ENCODE peak calls at places on chromosomes 16 and 17, in six cellular contexts. Q is Karpas-422, J is neural progenitor cell, N is breast epithelium, E is H7, G is pancreas. O is an unnamed sample.
A peak's percentile ranks its signal among the peaks of the same experiment; 100 is the strongest.

GRCh38 chr17:50425682-50426471 is at the start of gene ACSF2:
- DNase-seq in Q (peak; percentile 90), E (peak; percentile 92), N (peak; percentile 72), G (peak; percentile 70), J (peak; percentile 66), O (peak; percentile 72)

GRCh38 chr17:64707077-64707591 is 45.0 kb upstream of the SMURF2 start:
- DNase-seq in N (peak; percentile 77), Q (no peak), J (no peak), G (peak; percentile 54), E (no peak), O (peak; percentile 77)

GRCh38 chr17:46124695-46125592 is 68.3 kb downstream of the KANSL1 start:
- DNase-seq in E (no peak), G (no peak), N (no peak), Q (no peak), J (no peak), O (no peak)

GRCh38 chr17:61352771-61353170 is 46.9 kb upstream of the TBX2 start:
- DNase-seq in J (peak; percentile 39), G (no peak), E (no peak), Q (no peak), N (no peak), O (peak; percentile 77)

GRCh38 chr16:3142770-3143169 is 7.9 kb downstream of the ZNF213 start:
- DNase-seq in J (no peak), N (no peak), E (no peak), Q (no peak), G (no peak), O (no peak)

GRCh38 chr16:76665571-76666275 is 388.5 kb downstream of the CNTNAP4 start:
- DNase-seq in J (no peak), G (no peak), N (no peak), Q (no peak), E (no peak), O (no peak)

GRCh38 chr17:65604070-65604469 is 42.6 kb upstream of the AXIN2 start:
- DNase-seq in E (no peak), N (no peak), G (no peak), Q (no peak), J (no peak), O (no peak)

GRCh38 chr17:36611345-36612072 is 10.1 kb downstream of the MRM1 start:
- DNase-seq in Q (no peak), N (no peak), E (no peak), G (no peak), J (no peak), O (no peak)

GRCh38 chr17:74527081-74527480 is 4.2 kb downstream of the CD300LB start:
- DNase-seq in E (no peak), N (peak; percentile 5), J (no peak), Q (no peak), G (no peak), O (no peak)

GRCh38 chr17:76558210-76559095 is 18.6 kb downstream of the PRCD start:
- DNase-seq in Q (peak; percentile 54), G (no peak), E (peak; percentile 39), J (peak; percentile 43), N (no peak), O (peak; percentile 65)

GRCh38 chr16:78372302-78372701 is 272.8 kb downstream of the WWOX start:
- DNase-seq in E (peak; percentile 28), Q (no peak), J (peak; percentile 29), N (no peak), G (no peak), O (no peak)

GRCh38 chr17:55576237-55576998 is 65.2 kb upstream of the SMIM36 start:
- DNase-seq in E (no peak), G (no peak), Q (peak; percentile 57), N (no peak), J (no peak), O (no peak)

GRCh38 chr16:2178321-2179106 is 17.9 kb downstream of the CASKIN1 start:
- DNase-seq in G (no peak), N (no peak), J (peak; percentile 76), E (peak; percentile 99), Q (no peak), O (no peak)

GRCh38 chr17:50967795-50968194 is 101.6 kb upstream of the TOB1 start:
- DNase-seq in E (no peak), Q (no peak), J (no peak), G (no peak), N (no peak), O (no peak)

GRCh38 chr17:17849147-17849820 is 12.5 kb upstream of the SREBF1 start:
- DNase-seq in E (no peak), G (no peak), N (peak; percentile 67), Q (peak; percentile 58), J (no peak), O (peak; percentile 95)

DNA sequence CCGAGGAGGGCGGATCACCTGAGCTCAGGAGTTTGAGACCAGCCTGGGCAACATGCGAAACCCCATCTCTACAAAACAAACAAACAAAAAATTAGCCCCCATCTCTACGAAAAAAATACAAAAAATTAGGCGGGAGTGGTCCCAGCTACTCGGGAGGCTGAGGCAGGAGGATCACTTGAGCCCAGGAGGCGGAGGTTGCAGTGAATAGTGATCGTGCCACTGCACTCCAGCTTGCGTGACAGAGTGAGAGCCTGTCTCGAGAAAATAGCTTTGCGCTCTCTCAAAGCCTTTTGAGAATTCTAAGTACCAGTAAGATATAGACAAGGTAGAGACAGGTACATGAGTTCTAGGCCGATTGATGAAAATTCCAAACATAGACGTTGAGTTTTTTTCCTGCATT is 2.0 kb downstream of the SOCS7 start:
- DNase-seq in G (no peak), N (no peak), E (no peak), Q (no peak), J (no peak), O (no peak)
- H3K4me3 ChIP-seq in G (peak overlapping the region; percentile 89), N (no peak overlapping the region), E (no peak overlapping the region), Q (peak overlapping the region; percentile 86), J (peak overlapping the region; percentile 88), O (no peak overlapping the region)

DNA sequence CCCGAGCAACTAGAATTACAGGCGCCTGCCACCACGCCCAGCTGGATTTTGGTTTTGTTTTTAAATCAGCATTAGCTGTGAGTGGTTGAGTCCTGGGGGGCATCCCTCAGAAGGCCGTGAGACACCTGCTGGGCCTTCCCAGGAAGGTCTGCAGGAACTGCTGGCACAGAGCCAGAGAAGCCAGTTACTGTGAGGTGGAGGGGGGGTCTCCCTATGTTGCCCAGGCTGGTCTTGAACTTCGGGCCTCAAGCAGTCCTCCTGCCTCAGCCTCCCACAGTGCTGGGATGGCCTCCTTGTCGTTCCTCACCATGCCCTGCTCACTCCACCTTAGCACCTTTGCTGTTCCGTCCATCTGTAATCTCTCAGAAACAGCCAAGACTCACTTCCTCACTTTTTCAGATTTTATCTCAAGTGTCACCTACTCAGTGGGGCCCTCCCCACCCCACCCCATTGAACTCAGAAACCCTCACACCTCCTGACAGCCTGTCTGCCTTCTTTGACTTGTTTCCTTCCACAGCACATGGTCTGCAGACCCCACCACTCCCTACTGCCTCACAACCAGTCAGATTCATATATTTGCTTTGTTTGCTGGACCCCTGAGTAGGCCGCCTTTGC is 62.3 kb downstream of the WSB1 start:
- DNase-seq in G (no peak), N (no peak), E (no peak), Q (no peak), J (no peak), O (no peak)
- H3K4me3 ChIP-seq in G (no peak overlapping the region), N (no peak overlapping the region), E (no peak overlapping the region), Q (no peak overlapping the region), J (no peak overlapping the region), O (no peak overlapping the region)

GRCh38 chr16:56729736-56730662 is at the start of gene NUP93:
- DNase-seq in J (peak; percentile 94), N (peak; percentile 91), E (peak; percentile 97), Q (peak; percentile 98), G (peak; percentile 92), O (peak; percentile 95)
- H3K4me3 ChIP-seq in J (peak within 1 kb of the TSS; percentile 83), N (peak within 1 kb of the TSS; percentile 86), E (peak within 1 kb of the TSS; percentile 95), Q (peak within 1 kb of the TSS; percentile 98), G (peak within 1 kb of the TSS; percentile 92), O (peak within 1 kb of the TSS; percentile 97)

DNA sequence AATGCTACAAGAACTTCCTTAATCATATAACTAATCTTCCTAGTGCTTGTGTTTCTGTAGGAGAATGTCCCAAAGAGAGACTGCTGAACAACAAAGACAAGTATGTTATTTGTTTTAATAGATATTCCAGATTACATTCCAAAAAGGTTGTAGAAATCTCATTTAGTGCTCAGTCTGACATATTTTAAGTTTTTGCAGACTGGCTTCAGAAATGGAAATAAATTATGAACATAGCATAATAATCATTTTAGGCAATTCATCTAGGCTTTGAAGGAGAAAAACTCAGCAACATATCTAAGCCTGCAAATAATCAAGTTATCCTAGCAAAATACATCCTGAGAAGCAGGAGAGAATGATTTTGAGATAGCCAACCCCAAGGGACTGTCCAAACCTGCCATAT is 171.6 kb upstream of the CDH5 start:
- DNase-seq in E (no peak), N (no peak), G (no peak), Q (no peak), J (no peak), O (no peak)
- H3K4me3 ChIP-seq in E (no peak overlapping the region), N (no peak overlapping the region), G (no peak overlapping the region), Q (no peak overlapping the region), J (no peak overlapping the region), O (no peak overlapping the region)

GRCh38 chr17:48597775-48598631 is 4.4 kb upstream of the HOXB5 start:
- DNase-seq in Q (no peak), J (peak; percentile 50), G (no peak), E (peak; percentile 84), N (no peak), O (peak; percentile 63)

GRCh38 chr17:48600244-48601098 is 4.3 kb downstream of the HOXB6 start:
- DNase-seq in J (no peak), Q (no peak), E (no peak), G (no peak), N (no peak), O (no peak)

GRCh38 chr17:48598727-48599126 is 5.1 kb upstream of the HOXB5 start:
- DNase-seq in N (no peak), J (no peak), Q (no peak), E (peak; percentile 32), G (no peak), O (no peak)

GRCh38 chr17:48601184-48601527 is 3.6 kb downstream of the HOXB6 start:
- DNase-seq in E (no peak), N (no peak), G (no peak), Q (no peak), J (no peak), O (no peak)

GRCh38 chr17:48599373-48599772 is 5.4 kb downstream of the HOXB6 start:
- DNase-seq in G (no peak), J (no peak), Q (no peak), E (no peak), N (no peak), O (no peak)
- H3K4me3 ChIP-seq in G (no peak overlapping the region), J (no peak overlapping the region), Q (no peak overlapping the region), E (no peak overlapping the region), N (no peak overlapping the region), O (no peak overlapping the region)

DNA sequence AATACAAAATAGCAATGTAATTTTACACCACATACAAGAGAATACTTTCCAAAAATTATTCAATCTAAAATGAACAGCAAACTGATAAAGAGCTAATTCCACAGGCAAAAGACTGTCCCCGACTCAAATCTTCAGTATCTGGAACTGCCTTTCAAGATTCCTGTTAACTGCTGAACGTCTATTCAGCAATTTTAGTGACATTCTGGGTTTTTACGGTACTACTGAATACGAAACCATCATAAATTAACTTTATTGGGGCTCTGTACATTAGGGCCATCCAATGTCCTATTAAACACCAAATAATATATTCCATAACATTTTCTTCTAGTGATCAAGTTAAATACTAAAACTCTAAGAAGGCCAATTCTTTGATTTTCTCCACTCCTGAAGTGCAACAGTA is 1.6 kb downstream of the FBXL20 start:
- DNase-seq in Q (no peak), G (no peak), J (no peak), E (no peak), N (no peak), O (no peak)
- H3K4me3 ChIP-seq in Q (peak overlapping the region; percentile 99), G (peak overlapping the region; percentile 74), J (peak overlapping the region; percentile 86), E (no peak overlapping the region), N (no peak overlapping the region), O (no peak overlapping the region)

GRCh38 chr16:48612621-48613020 is 2.6 kb upstream of the N4BP1 start:
- DNase-seq in J (no peak), E (no peak), N (no peak), Q (no peak), G (no peak), O (no peak)
- H3K4me3 ChIP-seq in J (no peak overlapping the region), E (no peak overlapping the region), N (no peak overlapping the region), Q (no peak overlapping the region), G (no peak overlapping the region), O (no peak overlapping the region)